ENCODE peak calls at places on chromosomes 13 and 19, in four cellular contexts. H is activated naive CD8-positive, alpha-beta T cell treated with anti-CD3 and anti-CD28 coated beads, Interleukin-2, amount 50 U/mL, for 24 hours; U is RPMI7951; Y is T-cell. E is an unnamed sample.

GRCh38 chr19:7113233-7113632 is 43.7 kb downstream of the ZNF557 start:
- DNase-seq in H (no peak), U (no peak), Y (no peak), E (no peak)

GRCh38 chr13:44350775-44351504 is 22.7 kb upstream of the SERP2 start:
- DNase-seq in H (no peak), U (no peak), Y (no peak), E (no peak)

GRCh38 chr19:42079886-42080763 is 4.2 kb downstream of the ZNF574 start:
- DNase-seq in H (no peak), U (no peak), Y (no peak), E (no peak)

GRCh38 chr19:42270346-42271044 is 1.4 kb downstream of the CIC start:
- DNase-seq in H (peak; percentile 71), U (peak; percentile 79), Y (peak; percentile 75), E (peak; percentile 90)

GRCh38 chr13:93248627-93249047 is 22.0 kb downstream of the GPC6 start:
- DNase-seq in H (no peak), U (peak; percentile 65), Y (no peak), E (no peak)

GRCh38 chr19:16880884-16881554 is 7.8 kb upstream of the F2RL3 start:
- DNase-seq in H (no peak), U (no peak), Y (no peak), E (no peak)

GRCh38 chr19:13483215-13483614 is 23.1 kb downstream of the CACNA1A start:
- DNase-seq in H (no peak), U (peak; percentile 8), Y (no peak), E (no peak)

GRCh38 chr19:18060472-18060871 is 26.3 kb downstream of the IL12RB1 start:
- DNase-seq in H (no peak), U (no peak), Y (no peak), E (no peak)

GRCh38 chr19:29715695-29716581 is 877 bp upstream of the C19orf12 start:
- DNase-seq in H (no peak), U (peak; percentile 12), Y (no peak), E (no peak)

GRCh38 chr13:48783181-48783630 is 129.5 kb downstream of the CYSLTR2 start:
- DNase-seq in H (no peak), U (peak; percentile 93), Y (peak; percentile 7), E (peak; percentile 86)

GRCh38 chr19:20162821-20163220 is 4.2 kb upstream of the ZNF486 start:
- DNase-seq in H (no peak), U (no peak), Y (no peak), E (peak; percentile 78)

GRCh38 chr19:7512400-7512851 is 3.5 kb upstream of the ZNF358 start:
- DNase-seq in H (no peak), U (peak; percentile 72), Y (no peak), E (no peak)

GRCh38 chr13:62320129-62320724 is 904.6 kb upstream of the PCDH20 start:
- DNase-seq in H (no peak), U (peak; percentile 17), Y (no peak), E (no peak)

GRCh38 chr19:2751438-2751830 is 11.6 kb upstream of the SLC39A3 start:
- DNase-seq in H (no peak), U (no peak), Y (no peak), E (peak; percentile 69)

GRCh38 chr13:19984430-19985218 is 26.1 kb downstream of the ZMYM2 start:
- DNase-seq in H (no peak), U (peak; percentile 24), Y (no peak), E (no peak)

GRCh38 chr19:5857203-5858081 is 6.2 kb upstream of the FUT3 start:
- DNase-seq in H (no peak), U (no peak), Y (no peak), E (no peak)

GRCh38 chr13:25881946-25882574 is 169.8 kb downstream of the SHISA2 start:
- DNase-seq in H (no peak), U (peak; percentile 54), Y (no peak), E (no peak)

GRCh38 chr13:63501702-63502101 is 2086.1 kb upstream of the PCDH20 start:
- DNase-seq in H (no peak), U (no peak), Y (no peak), E (no peak)

GRCh38 chr13:98026457-98026857 is 73.0 kb downstream of the IPO5 start:
- DNase-seq in H (no peak), U (no peak), Y (no peak), E (no peak)